ENCODE peak calls at places on chromosomes 12 and 14, in six cellular contexts. G is EL; Z is activated CD4-positive, CD25-positive, alpha-beta regulatory T cell; R is stimulated activated CD4-positive, alpha-beta T cell treated with anti-CD3 and anti-CD28 coated beads, Interleukin-1b, Interleukin-23, amount 100 ng/mL, for 4 hours; J is adrenal gland; S is NCI-H2171. C is an unnamed sample.
A peak's percentile ranks its signal among the peaks of the same experiment; 100 is the strongest.

GRCh38 chr12:41345071-41345470 is 157.0 kb downstream of the PDZRN4 start:
- DNase-seq in G (no peak), Z (no peak), R (no peak), J (no peak), S (no peak), C (no peak)

GRCh38 chr12:90939382-90939781 is 15.6 kb downstream of the CCER1 start:
- DNase-seq in G (peak; percentile 21), Z (no peak), R (no peak), J (no peak), S (no peak), C (no peak)

GRCh38 chr14:62018606-62019005 is 256.4 kb downstream of the SNAPC1 start:
- DNase-seq in G (no peak), Z (no peak), R (no peak), J (no peak), S (no peak), C (no peak)

GRCh38 chr12:97941686-97942354 is 479.2 kb downstream of the RMST start:
- DNase-seq in G (no peak), Z (no peak), R (no peak), J (no peak), S (no peak), C (no peak)

GRCh38 chr12:93183940-93184663 is 193.6 kb upstream of the NUDT4 start:
- DNase-seq in G (peak; percentile 28), Z (no peak), R (no peak), J (peak; percentile 81), S (no peak), C (peak; percentile 41)

GRCh38 chr12:106109168-106109910 is 29.4 kb downstream of the NUAK1 start:
- DNase-seq in G (no peak), Z (no peak), R (no peak), J (no peak), S (no peak), C (no peak)

GRCh38 chr12:3684449-3685051 is 68.4 kb downstream of the CRACR2A start:
- DNase-seq in G (no peak), Z (no peak), R (no peak), J (no peak), S (no peak), C (no peak)

GRCh38 chr12:122363782-122364181 is 58.7 kb downstream of the CLIP1 start:
- DNase-seq in G (no peak), Z (no peak), R (no peak), J (no peak), S (no peak), C (no peak)

GRCh38 chr12:52332381-52332780 is 11.2 kb upstream of the KRT83 start:
- DNase-seq in G (no peak), Z (no peak), R (no peak), J (no peak), S (no peak), C (no peak)

GRCh38 chr14:90839024-90839888 is 23.0 kb upstream of the TTC7B start:
- DNase-seq in G (peak; percentile 58), Z (no peak), R (no peak), J (peak; percentile 34), S (no peak), C (no peak)

GRCh38 chr12:42961395-42961794 is 371.8 kb upstream of the PRICKLE1 start:
- DNase-seq in G (peak; percentile 94), Z (no peak), R (no peak), J (no peak), S (no peak), C (no peak)

GRCh38 chr12:116358850-116359761 is 81.6 kb upstream of the MED13L start:
- DNase-seq in G (peak; percentile 94), Z (peak; percentile 16), R (peak; percentile 42), J (peak; percentile 96), S (peak; percentile 52), C (peak; percentile 60)

GRCh38 chr12:55670213-55670730 is 33.6 kb downstream of the OR10P1 start:
- DNase-seq in G (no peak), Z (no peak), R (no peak), J (no peak), S (no peak), C (no peak)

GRCh38 chr14:76698631-76699030 is 62.6 kb upstream of the VASH1 start:
- DNase-seq in G (no peak), Z (no peak), R (no peak), J (no peak), S (no peak), C (no peak)

GRCh38 chr14:95497561-95498011 is 18.9 kb downstream of the SYNE3 start:
- DNase-seq in G (no peak), Z (no peak), R (no peak), J (no peak), S (no peak), C (no peak)

GRCh38 chr12:98895086-98895651 is 250.1 kb downstream of the APAF1 start:
- DNase-seq in G (no peak), Z (no peak), R (no peak), J (peak; percentile 27), S (peak; percentile 50), C (no peak)

GRCh38 chr14:93013368-93013719 is 90.4 kb downstream of the CHGA start:
- DNase-seq in G (peak; percentile 76), Z (no peak), R (no peak), J (no peak), S (no peak), C (no peak)

GRCh38 chr12:62605972-62606371 is 139.3 kb downstream of the MON2 start:
- DNase-seq in G (no peak), Z (no peak), R (no peak), J (no peak), S (no peak), C (no peak)

GRCh38 chr14:106844608-106845285 is 1318.4 kb downstream of the TMEM121 start:
- DNase-seq in G (no peak), Z (peak; percentile 24), R (peak; percentile 41), J (peak; percentile 59), S (no peak), C (peak; percentile 66)

C was measured in memory B cell.